ENCODE peak calls at places on chromosomes 12 and 14, in seven cellular contexts. D, A, X, U, W, S and R are unnamed samples. For H3K27me3, the result is how much of the 10 kb centered on the place peaks cover.

GRCh38 chr12:75660805-75661404 is 149.5 kb upstream of the KRR1 start:
- DNase-seq in D (no peak), A (no peak), X (no peak), U (no peak), W (no peak), S (no peak), R (no peak)

GRCh38 chr12:81835783-81836182 is 76.6 kb upstream of the PPFIA2 start:
- DNase-seq in D (no peak), A (no peak), X (no peak), U (no peak), W (no peak), S (no peak), R (no peak)

GRCh38 chr12:21773263-21773741 is 1.2 kb downstream of the KCNJ8 start:
- DNase-seq in D (peak), A (no peak), X (peak), U (peak), W (peak), S (no peak), R (no peak)

GRCh38 chr12:123056053-123056452 is 75.6 kb downstream of the ARL6IP4 start:
- DNase-seq in D (no peak), A (no peak), X (no peak), U (no peak), W (peak), S (no peak), R (no peak)

GRCh38 chr12:77339610-77340009 is 274.2 kb upstream of the E2F7 start:
- DNase-seq in D (no peak), A (no peak), X (peak), U (no peak), W (no peak), S (no peak), R (no peak)

GRCh38 chr12:49367381-49368239 is at the start of gene SPATS2:
- DNase-seq in D (peak), A (no peak), X (peak), U (peak), W (peak), S (no peak), R (peak)

GRCh38 chr12:118052324-118053070 is 8.5 kb downstream of the WSB2 start:
- DNase-seq in D (peak), A (no peak), X (peak), U (peak), W (peak), S (no peak), R (peak)

GRCh38 chr12:123393747-123394146 is 9.8 kb downstream of the KMT5A start:
- DNase-seq in D (no peak), A (no peak), X (no peak), U (no peak), W (no peak), S (no peak), R (no peak)

GRCh38 chr12:3042394-3042793 is 34.8 kb upstream of the TSPAN9 start:
- DNase-seq in D (peak), A (no peak), X (no peak), U (no peak), W (no peak), S (no peak), R (no peak)

GRCh38 chr12:124777399-124778372 is 86.0 kb downstream of the SCARB1 start:
- DNase-seq in D (no peak), A (no peak), X (no peak), U (no peak), W (peak), S (no peak), R (peak)

GRCh38 chr12:126033746-126034145 is 968.5 kb downstream of the AACS start:
- DNase-seq in D (no peak), A (no peak), X (no peak), U (no peak), W (no peak), S (no peak), R (no peak)

GRCh38 chr14:76772300-76773187 is 11.3 kb downstream of the VASH1 start:
- DNase-seq in D (peak), A (no peak), X (peak), U (peak), W (peak), S (no peak), R (no peak)

GRCh38 chr12:29566441-29566840 is 69.0 kb upstream of the OVCH1 start:
- DNase-seq in D (no peak), A (no peak), X (no peak), U (no peak), W (no peak), S (no peak), R (no peak)

GRCh38 chr12:69991683-69992297 is 166.8 kb downstream of the MYRFL start:
- DNase-seq in D (no peak), A (no peak), X (no peak), U (no peak), W (no peak), S (no peak), R (no peak)

GRCh38 chr12:108386704-108387360 is 47.7 kb upstream of the CMKLR1 start:
- DNase-seq in D (no peak), A (no peak), X (no peak), U (no peak), W (no peak), S (no peak), R (no peak)

GRCh38 chr12:59500915-59501314 is 94.9 kb upstream of the SLC16A7 start:
- DNase-seq in D (no peak), A (no peak), X (no peak), U (no peak), W (no peak), S (no peak), R (no peak)
- H3K4me3 ChIP-seq in D (no peak), A (no peak), X (no peak), U (no peak), W (no peak), S (no peak), R (no peak)

DNA sequence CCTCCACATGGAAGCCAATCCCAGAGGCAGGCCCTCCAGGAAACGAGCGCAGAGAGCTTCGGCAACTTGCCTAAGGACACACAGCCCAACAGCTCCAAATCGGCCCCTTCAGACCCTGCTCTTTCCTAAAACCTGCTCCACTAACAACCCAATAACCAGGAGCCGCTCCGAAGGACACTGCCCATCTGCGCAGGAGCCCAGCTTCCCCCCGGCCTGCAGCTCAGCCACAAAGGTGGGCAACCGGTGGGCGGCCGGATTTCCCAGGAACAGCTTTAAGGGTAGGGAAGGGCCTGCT is 13.6 kb downstream of the RAB35 start:
- DNase-seq in D (no peak), A (no peak), X (no peak), U (no peak), W (no peak), S (no peak), R (no peak)
- H3K27me3 ChIP-seq in D (under half), A (under half), X (under half), U (under half), W (under half), S (under half), R (under half)

GRCh38 chr12:45583011-45583657 is 146.4 kb upstream of the ARID2 start:
- DNase-seq in D (no peak), A (no peak), X (no peak), U (peak), W (peak), S (no peak), R (no peak)
- H3K27ac ChIP-seq in D (no peak), A (no peak), X (no peak), U (no peak), W (no peak), S (no peak), R (no peak)

GRCh38 chr12:11653215-11653753 is 3.8 kb downstream of the ETV6 start:
- DNase-seq in D (no peak), A (no peak), X (no peak), U (no peak), W (no peak), S (no peak), R (no peak)

GRCh38 chr12:11651785-11652184 is 2.3 kb downstream of the ETV6 start:
- DNase-seq in D (no peak), A (no peak), X (no peak), U (no peak), W (no peak), S (no peak), R (no peak)

GRCh38 chr12:11651377-11651776 is 1.9 kb downstream of the ETV6 start:
- DNase-seq in D (no peak), A (no peak), X (no peak), U (no peak), W (no peak), S (no peak), R (no peak)

GRCh38 chr12:11650697-11651281 is 1.3 kb downstream of the ETV6 start:
- DNase-seq in D (no peak), A (no peak), X (no peak), U (no peak), W (no peak), S (no peak), R (no peak)

DNA sequence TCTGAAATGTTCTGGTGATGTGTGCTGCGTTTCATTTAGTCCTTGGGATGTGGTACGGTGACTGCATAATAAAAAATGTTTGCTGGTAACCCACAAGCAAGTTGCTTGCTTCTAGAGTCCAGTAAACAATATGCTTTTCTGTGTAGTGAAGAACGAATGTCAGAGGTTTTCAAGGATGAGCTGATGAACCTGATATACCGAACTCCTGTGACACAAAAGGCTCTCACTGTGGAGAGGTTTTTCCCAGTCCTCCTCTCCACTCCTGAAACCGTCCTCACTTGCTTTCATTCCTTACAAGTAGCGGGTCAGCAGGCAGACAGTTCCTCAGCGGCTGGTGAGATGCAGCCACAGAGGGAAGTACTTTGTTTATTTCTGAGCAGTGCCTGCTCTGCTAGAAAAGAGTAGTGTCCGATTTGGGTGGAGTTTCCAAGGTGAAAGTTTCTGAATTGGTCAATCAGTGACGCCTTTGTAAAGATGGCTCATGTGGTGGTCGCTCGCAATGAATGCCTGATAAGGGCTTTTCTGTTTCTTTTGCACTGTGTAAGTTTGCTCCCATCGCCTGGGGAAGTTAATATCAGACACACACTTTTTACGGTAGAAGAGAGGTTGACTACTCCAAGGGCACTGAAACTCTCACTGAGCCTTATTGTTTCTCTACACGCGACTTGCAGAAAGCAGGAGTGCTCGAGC is 3.0 kb downstream of the ETV6 start:
- DNase-seq in D (peak), A (no peak), X (no peak), U (no peak), W (peak), S (no peak), R (no peak)
- H3K4me3 ChIP-seq in D (peak), A (no peak), X (peak), U (no peak), W (no peak), S (peak), R (peak)

GRCh38 chr14:41605550-41606248 is 977 bp upstream of the LRFN5 start:
- DNase-seq in D (no peak), A (no peak), X (peak), U (peak), W (peak), S (no peak), R (no peak)
- H3K27me3 ChIP-seq in D (half or more), A (under half), X (under half), U (under half), W (under half), S (under half), R (under half)

GRCh38 chr12:52969828-52970569 is 21.1 kb downstream of the KRT18 start:
- DNase-seq in D (no peak), A (no peak), X (no peak), U (no peak), W (no peak), S (no peak), R (no peak)
- H3K27ac ChIP-seq in D (no peak), A (no peak), X (no peak), U (no peak), W (no peak), S (no peak), R (no peak)

GRCh38 chr12:6376079-6376941 is 947 bp upstream of the SCNN1A start:
- DNase-seq in D (no peak), A (no peak), X (no peak), U (peak), W (peak), S (no peak), R (no peak)

GRCh38 chr12:6374028-6374780 is 1.2 kb downstream of the SCNN1A start:
- DNase-seq in D (no peak), A (no peak), X (no peak), U (peak), W (peak), S (no peak), R (no peak)

GRCh38 chr12:6374781-6375150 is 597 bp downstream of the SCNN1A start:
- DNase-seq in D (no peak), A (no peak), X (no peak), U (no peak), W (peak), S (no peak), R (no peak)

GRCh38 chr12:6376965-6377666 is 1.8 kb upstream of the SCNN1A start:
- DNase-seq in D (no peak), A (no peak), X (no peak), U (no peak), W (peak), S (no peak), R (no peak)

DNA sequence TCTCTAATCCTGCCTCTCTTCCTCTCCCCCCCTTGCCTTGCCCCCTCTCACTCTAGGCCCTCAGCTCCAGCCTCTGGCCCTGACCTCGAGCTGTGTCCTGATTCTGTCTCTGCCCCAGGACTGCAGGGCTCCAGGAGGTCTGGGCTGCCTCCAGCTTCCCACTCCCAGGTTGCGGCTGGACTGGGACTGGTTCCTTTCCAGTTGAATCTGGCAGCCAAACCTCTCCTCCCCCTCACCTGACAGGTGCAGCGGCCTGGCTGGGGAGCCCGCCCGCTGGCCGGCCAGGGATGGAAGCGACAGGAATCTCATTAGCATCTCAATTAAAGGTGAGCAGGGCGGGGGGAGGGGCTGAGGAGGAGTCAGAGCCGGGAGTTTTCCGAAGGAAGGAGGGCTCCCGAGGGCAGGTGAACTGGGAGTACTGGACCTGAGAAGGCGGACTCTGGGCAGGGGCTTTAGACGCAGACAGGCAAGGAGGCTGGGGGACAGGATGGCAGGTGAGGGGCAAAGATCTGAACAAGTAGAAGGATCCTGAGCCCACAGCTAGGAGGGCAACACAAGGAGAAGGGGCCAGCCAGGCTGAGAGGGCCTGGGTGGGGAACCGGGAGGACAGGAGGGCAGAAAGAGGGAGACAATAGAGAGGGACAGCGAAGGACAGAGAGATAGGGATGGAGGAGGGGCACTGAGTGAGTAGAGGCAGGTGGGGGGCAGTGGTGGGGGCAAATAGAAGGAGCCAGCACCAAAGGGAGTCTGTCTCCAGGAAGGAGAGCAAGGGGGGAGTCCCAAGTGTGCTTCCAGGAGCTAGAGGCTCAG is at the start of gene SCNN1A:
- DNase-seq in D (no peak), A (no peak), X (no peak), U (peak), W (peak), S (no peak), R (no peak)
- H3K4me3 ChIP-seq in D (no peak), A (no peak), X (no peak), U (no peak), W (no peak), S (no peak), R (peak)